ENCODE peak calls at places on chromosome 16, in four cellular contexts. R is vagina, T is colonic mucosa, D is body of pancreas. I is an unnamed sample.
A peak's percentile ranks its signal among the peaks of the same experiment; 100 is the strongest.

GRCh38 chr16:87924937-87925670 is 11.2 kb downstream of the CA5A start:
- DNase-seq in R (no peak), T (no peak), D (peak; percentile 85), I (no peak)

GRCh38 chr16:21589551-21589950 is 9.8 kb upstream of the METTL9 start:
- DNase-seq in R (no peak), T (no peak), D (no peak), I (no peak)

GRCh38 chr16:89471225-89471624 is 19.1 kb downstream of the ANKRD11 start:
- DNase-seq in R (no peak), T (no peak), D (no peak), I (peak; percentile 20)

GRCh38 chr16:89009343-89010209 is 32.6 kb upstream of the CBFA2T3 start:
- DNase-seq in R (no peak), T (no peak), D (peak; percentile 34), I (peak; percentile 65)

GRCh38 chr16:2854700-2855309 is 3.2 kb downstream of the PRSS22 start:
- DNase-seq in R (no peak), T (no peak), D (no peak), I (no peak)

GRCh38 chr16:19858006-19858653 is 26.5 kb downstream of the GPRC5B start:
- DNase-seq in R (no peak), T (no peak), D (no peak), I (no peak)

GRCh38 chr16:62067981-62068380 is 31.7 kb upstream of the CDH8 start:
- DNase-seq in R (no peak), T (no peak), D (no peak), I (no peak)

GRCh38 chr16:49455181-49455990 is 81.8 kb downstream of the C16orf78 start:
- DNase-seq in R (no peak), T (no peak), D (no peak), I (no peak)

GRCh38 chr16:88770459-88771293 is 14.3 kb downstream of the PIEZO1 start:
- DNase-seq in R (no peak), T (peak; percentile 76), D (peak; percentile 83), I (no peak)

GRCh38 chr16:20899503-20900298 is 457 bp downstream of the DCUN1D3 start:
- DNase-seq in R (peak; percentile 93), T (peak; percentile 48), D (peak; percentile 30), I (peak; percentile 61)

GRCh38 chr16:85969591-85969990 is 70.6 kb downstream of the IRF8 start:
- DNase-seq in R (no peak), T (no peak), D (no peak), I (no peak)

GRCh38 chr16:11706180-11706742 is 36.4 kb downstream of the TXNDC11 start:
- DNase-seq in R (no peak), T (no peak), D (peak; percentile 61), I (no peak)

GRCh38 chr16:27330542-27330941 is 16.8 kb downstream of the IL4R start:
- DNase-seq in R (no peak), T (peak; percentile 62), D (no peak), I (peak; percentile 89)

GRCh38 chr16:11263737-11264136 is 5.4 kb downstream of the TNP2 start:
- DNase-seq in R (no peak), T (no peak), D (no peak), I (no peak)

GRCh38 chr16:68247932-68248331 is 2.8 kb downstream of the PLA2G15 start:
- DNase-seq in R (no peak), T (no peak), D (no peak), I (no peak)

GRCh38 chr16:65815707-65816106 is 550.8 kb upstream of the CDH5 start:
- DNase-seq in R (no peak), T (no peak), D (no peak), I (no peak)

GRCh38 chr16:48608452-48608851 is 1.5 kb downstream of the N4BP1 start:
- DNase-seq in R (no peak), T (no peak), D (no peak), I (no peak)

GRCh38 chr16:50021509-50021908 is 3.5 kb upstream of the CNEP1R1 start:
- DNase-seq in R (no peak), T (no peak), D (no peak), I (no peak)

GRCh38 chr16:66165879-66166278 is 200.6 kb upstream of the CDH5 start:
- DNase-seq in R (no peak), T (no peak), D (no peak), I (no peak)

GRCh38 chr16:9787717-9788116 is 394.5 kb downstream of the GRIN2A start:
- DNase-seq in R (no peak), T (no peak), D (no peak), I (no peak)

GRCh38 chr16:46638947-46639925 is 18.1 kb upstream of the SHCBP1 start:
- DNase-seq in R (no peak), T (no peak), D (no peak), I (no peak)

GRCh38 chr16:67163903-67164558 is 514 bp upstream of the HSF4 start:
- DNase-seq in R (no peak), T (peak; percentile 52), D (no peak), I (no peak)

GRCh38 chr16:12386076-12386641 is 409.6 kb downstream of the SNX29 start:
- DNase-seq in R (no peak), T (no peak), D (no peak), I (no peak)

GRCh38 chr16:66324785-66325184 is 41.7 kb upstream of the CDH5 start:
- DNase-seq in R (no peak), T (no peak), D (no peak), I (no peak)

GRCh38 chr16:17404903-17405691 is 65.7 kb downstream of the XYLT1 start:
- DNase-seq in R (peak; percentile 92), T (peak; percentile 20), D (peak; percentile 62), I (peak; percentile 92)

GRCh38 chr16:69865701-69866100 is 85.4 kb upstream of the CLEC18A start:
- DNase-seq in R (no peak), T (no peak), D (no peak), I (no peak)

GRCh38 chr16:54446639-54447038 is 160.1 kb upstream of the IRX3 start:
- DNase-seq in R (no peak), T (no peak), D (no peak), I (peak; percentile 68)

GRCh38 chr16:10858203-10858602 is 18.8 kb upstream of the CIITA start:
- DNase-seq in R (no peak), T (no peak), D (no peak), I (no peak)

GRCh38 chr16:47695746-47696145 is 234.6 kb downstream of the PHKB start:
- DNase-seq in R (no peak), T (no peak), D (no peak), I (no peak)

DNA sequence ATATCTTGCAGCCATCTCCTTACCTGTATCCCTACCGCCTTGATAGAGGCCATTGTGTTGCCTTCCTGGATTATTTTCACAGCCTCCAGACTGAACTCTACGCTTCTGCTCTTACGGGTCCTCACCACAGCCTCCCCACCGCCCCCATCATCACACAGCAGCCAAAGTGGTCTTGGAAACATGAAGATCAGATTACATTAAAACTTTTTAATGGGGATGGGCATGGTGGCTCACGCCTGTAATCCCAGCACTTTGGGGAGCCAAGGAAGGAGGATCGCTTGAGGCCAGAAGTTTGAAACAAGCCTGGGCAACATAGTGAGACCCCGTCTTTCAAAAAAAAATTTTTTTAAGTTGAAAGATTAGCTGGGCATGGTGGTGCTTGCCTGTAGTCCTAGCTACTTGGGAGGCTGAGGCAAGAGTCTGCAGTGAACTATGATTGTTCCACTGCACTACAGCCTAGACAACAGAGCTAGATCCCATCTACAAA is 150.5 kb downstream of the NPIPB5 start:
- DNase-seq in R (peak; percentile 78), T (no peak), D (no peak), I (no peak)
- H3K27ac ChIP-seq in R (no peak overlapping the region), T (no peak overlapping the region), D (no peak overlapping the region), I (no peak overlapping the region)

DNA sequence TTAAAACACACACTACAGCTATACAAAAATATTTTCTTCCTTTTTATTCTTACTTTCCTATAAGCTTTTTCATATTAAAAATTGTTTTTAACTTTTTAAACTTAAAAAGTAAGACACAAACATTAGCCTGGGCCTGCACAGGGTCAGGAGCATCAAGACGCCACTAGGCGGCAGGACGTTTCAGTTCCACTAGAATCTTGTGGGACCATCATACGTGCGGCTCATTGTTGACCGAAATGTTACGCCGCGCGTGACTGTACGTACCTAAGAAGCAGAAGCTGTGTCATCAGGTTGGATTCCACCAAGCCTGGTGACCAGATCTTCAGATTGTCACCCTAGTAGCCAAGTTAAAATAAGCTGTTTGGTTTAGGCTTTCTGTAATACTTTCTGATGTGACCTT is 47.1 kb downstream of the USP10 start:
- DNase-seq in R (peak; percentile 64), T (no peak), D (no peak), I (no peak)
- H3K27ac ChIP-seq in R (no peak overlapping the region), T (no peak overlapping the region), D (no peak overlapping the region), I (no peak overlapping the region)

GRCh38 chr16:30724641-30725464 is 23.4 kb upstream of the PHKG2 start:
- DNase-seq in R (no peak), T (peak; percentile 75), D (no peak), I (no peak)
- H3K27ac ChIP-seq in R (no peak overlapping the region), T (peak overlapping the region; percentile 58), D (peak overlapping the region; percentile 57), I (no peak overlapping the region)

GRCh38 chr16:57797526-57798266 is 4.6 kb downstream of the KIFC3 start:
- DNase-seq in R (no peak), T (peak; percentile 57), D (peak; percentile 92), I (no peak)
- H3K27ac ChIP-seq in R (no peak overlapping the region), T (no peak overlapping the region), D (peak overlapping the region; percentile 93), I (no peak overlapping the region)

DNA sequence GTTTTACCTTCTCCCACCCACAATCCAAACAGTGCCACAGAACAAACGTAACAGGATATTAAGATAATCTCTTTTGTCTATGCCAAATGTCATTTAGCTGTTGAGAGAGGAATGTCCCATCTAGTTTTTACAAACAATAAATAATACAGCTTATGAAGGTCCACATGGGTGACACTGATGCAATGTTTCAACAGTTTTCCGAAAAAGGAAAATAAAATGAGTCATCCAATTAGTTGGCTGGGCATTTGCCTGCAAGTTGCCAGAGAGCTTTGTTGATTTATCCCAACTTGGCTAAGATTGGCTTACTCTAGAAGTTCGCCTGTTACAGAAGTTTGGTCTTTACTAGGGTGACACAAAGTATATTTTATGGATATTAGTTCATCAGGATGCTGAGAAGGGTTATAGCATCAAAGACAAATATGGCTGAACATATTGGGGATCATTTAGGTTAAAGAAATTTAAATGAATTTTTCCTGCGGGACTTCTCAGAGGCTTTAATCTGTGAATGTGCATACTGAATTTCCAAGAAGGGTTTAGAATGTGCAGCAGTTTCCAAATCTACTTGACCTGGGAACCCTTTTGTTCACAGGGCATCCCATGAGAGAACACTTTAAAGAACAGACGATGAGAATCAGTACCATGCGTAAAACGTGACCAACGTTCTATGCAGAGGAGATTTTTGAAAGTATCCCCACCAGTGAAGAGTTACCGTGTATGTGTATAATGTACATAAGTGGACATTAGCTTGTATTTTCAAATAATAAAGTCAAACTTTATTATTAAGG is 73.1 kb downstream of the CDH13 start:
- DNase-seq in R (no peak), T (peak; percentile 22), D (peak; percentile 16), I (peak; percentile 52)
- H3K27ac ChIP-seq in R (peak overlapping the region; percentile 56), T (no peak overlapping the region), D (no peak overlapping the region), I (peak overlapping the region; percentile 73)

GRCh38 chr16:13586051-13586450 is 333.9 kb upstream of the ERCC4 start:
- DNase-seq in R (no peak), T (no peak), D (no peak), I (no peak)
- H3K27ac ChIP-seq in R (no peak overlapping the region), T (no peak overlapping the region), D (no peak overlapping the region), I (no peak overlapping the region)